ENCODE peak calls at places on chromosome 12, in eight cellular contexts. U, Y, E, O, R, A, S and X are unnamed samples.

GRCh38 chr12:77537648-77538047 is 293.0 kb upstream of the NAV3 start:
- DNase-seq in Y (peak), A (no peak), U (no peak), S (no peak), E (no peak), R (peak), O (no peak), X (no peak)

GRCh38 chr12:108193922-108194321 is 64.8 kb downstream of the WSCD2 start:
- DNase-seq in R (peak), A (peak), Y (peak), U (peak), O (peak), E (no peak), S (peak), X (no peak)

GRCh38 chr12:62006076-62006732 is 254.0 kb upstream of the USP15 start:
- DNase-seq in R (peak), U (peak), A (peak), S (peak), Y (peak), O (peak), E (no peak), X (no peak)

GRCh38 chr12:31323466-31324115 is 2.4 kb downstream of the SINHCAF start:
- DNase-seq in E (peak), S (peak), O (no peak), R (no peak), Y (peak), U (no peak), A (peak), X (peak)

GRCh38 chr12:31687101-31687527 is 27.6 kb downstream of the ETFBKMT start:
- DNase-seq in O (no peak), A (peak), R (no peak), S (no peak), Y (no peak), E (no peak), U (no peak), X (no peak)

GRCh38 chr12:110600254-110600653 is 13.7 kb upstream of the TCTN1 start:
- DNase-seq in A (no peak), U (peak), R (peak), O (no peak), S (peak), Y (peak), E (no peak), X (no peak)

GRCh38 chr12:104414581-104415305 is 42.0 kb upstream of the CHST11 start:
- DNase-seq in O (no peak), R (no peak), E (no peak), Y (no peak), A (no peak), S (peak), U (no peak), X (no peak)

GRCh38 chr12:57010627-57011224 is 4.4 kb upstream of the ZBTB39 start:
- DNase-seq in U (no peak), O (no peak), R (no peak), A (no peak), E (no peak), S (no peak), Y (no peak), X (no peak)

GRCh38 chr12:100110276-100110675 is 32.4 kb downstream of the BLTP3B start:
- DNase-seq in A (no peak), R (no peak), E (no peak), S (no peak), Y (no peak), U (no peak), O (no peak), X (no peak)

GRCh38 chr12:104793280-104793679 is 164.8 kb downstream of the SLC41A2 start:
- DNase-seq in A (no peak), U (no peak), R (no peak), E (no peak), Y (peak), S (no peak), O (no peak), X (no peak)

GRCh38 chr12:47848853-47849252 is 29.1 kb upstream of the HDAC7 start:
- DNase-seq in O (no peak), A (no peak), S (no peak), E (no peak), R (no peak), U (peak), Y (no peak), X (no peak)

GRCh38 chr12:10607885-10608458 is 5.4 kb downstream of the MAGOHB start:
- DNase-seq in E (no peak), U (peak), O (no peak), Y (peak), A (no peak), S (peak), R (no peak), X (no peak)

GRCh38 chr12:52515927-52516831 is 4.0 kb downstream of the KRT5 start:
- DNase-seq in R (no peak), O (no peak), U (no peak), A (peak), Y (peak), E (peak), S (no peak), X (no peak)

GRCh38 chr12:4107436-4107878 is 166.1 kb upstream of the CCND2 start:
- DNase-seq in Y (peak), R (peak), U (peak), S (peak), A (peak), E (peak), O (no peak), X (no peak)

GRCh38 chr12:89970646-89971192 is 262.1 kb upstream of the ATP2B1 start:
- DNase-seq in Y (no peak), E (no peak), R (no peak), O (no peak), S (no peak), U (no peak), A (no peak), X (no peak)

GRCh38 chr12:26726956-26727355 is 106.0 kb downstream of the ITPR2 start:
- DNase-seq in E (no peak), U (peak), O (no peak), Y (no peak), R (no peak), S (no peak), A (no peak), X (no peak)